ENCODE peak calls at places on chromosomes 11 and 22, in ten cellular contexts. W, Y, J, C, U, P, V, N, G and Q are unnamed samples.

GRCh38 chr11:71145988-71146824 is 106.2 kb downstream of the SHANK2 start:
- DNase-seq in W (no peak), Y (no peak), J (no peak), C (no peak), U (no peak), P (no peak), V (no peak), N (no peak), G (no peak), Q (no peak)

GRCh38 chr11:68213135-68213515 is at the start of gene KMT5B:
- DNase-seq in W (no peak), Y (peak), J (no peak), C (peak), U (peak), P (peak), V (peak), N (no peak), G (peak), Q (no peak)

GRCh38 chr11:118625036-118625690 is 17.7 kb downstream of the PHLDB1 start:
- DNase-seq in W (no peak), Y (peak), J (peak), C (no peak), U (no peak), P (no peak), V (no peak), N (no peak), G (no peak), Q (no peak)

GRCh38 chr11:73236879-73237278 is 18.8 kb downstream of the P2RY2 start:
- DNase-seq in W (peak), Y (peak), J (no peak), C (peak), U (no peak), P (peak), V (peak), N (peak), G (no peak), Q (peak)

GRCh38 chr22:33492210-33492651 is 428.0 kb downstream of the LARGE1 start:
- DNase-seq in W (no peak), Y (no peak), J (no peak), C (peak), U (peak), P (no peak), V (peak), N (no peak), G (no peak), Q (no peak)

GRCh38 chr11:70107756-70108155 is 29.6 kb downstream of the ANO1 start:
- DNase-seq in W (no peak), Y (no peak), J (no peak), C (no peak), U (no peak), P (no peak), V (no peak), N (no peak), G (no peak), Q (no peak)

GRCh38 chr22:42368379-42369249 is 63.6 kb downstream of the NFAM1 start:
- DNase-seq in W (no peak), Y (peak), J (no peak), C (no peak), U (peak), P (no peak), V (no peak), N (no peak), G (no peak), Q (no peak)

GRCh38 chr11:61375709-61376108 is 13.5 kb downstream of the TMEM138 start:
- DNase-seq in W (no peak), Y (no peak), J (no peak), C (no peak), U (no peak), P (no peak), V (no peak), N (no peak), G (no peak), Q (no peak)

GRCh38 chr11:106156290-106156937 is 79.0 kb downstream of the AASDHPPT start:
- DNase-seq in W (peak), Y (no peak), J (peak), C (peak), U (no peak), P (peak), V (peak), N (peak), G (no peak), Q (peak)

GRCh38 chr11:70158757-70159389 is 44.2 kb upstream of the FADD start:
- DNase-seq in W (no peak), Y (no peak), J (no peak), C (no peak), U (no peak), P (no peak), V (no peak), N (no peak), G (no peak), Q (no peak)

GRCh38 chr11:8638300-8638699 is 44.2 kb downstream of the TRIM66 start:
- DNase-seq in W (no peak), Y (no peak), J (no peak), C (no peak), U (no peak), P (peak), V (peak), N (no peak), G (no peak), Q (peak)

GRCh38 chr11:66467034-66467659 is 442 bp downstream of the PELI3 start:
- DNase-seq in W (peak), Y (peak), J (no peak), C (peak), U (peak), P (peak), V (peak), N (peak), G (no peak), Q (peak)

GRCh38 chr11:77374611-77375031 is 73.1 kb upstream of the GDPD4 start:
- DNase-seq in W (no peak), Y (no peak), J (peak), C (no peak), U (no peak), P (peak), V (no peak), N (no peak), G (no peak), Q (no peak)

GRCh38 chr11:76371170-76371569 is 9.8 kb downstream of the THAP12 start:
- DNase-seq in W (no peak), Y (no peak), J (peak), C (peak), U (no peak), P (peak), V (peak), N (peak), G (no peak), Q (peak)

GRCh38 chr11:112453601-112454577 is 193.2 kb upstream of the PLET1 start:
- DNase-seq in W (peak), Y (peak), J (peak), C (peak), U (peak), P (peak), V (peak), N (peak), G (no peak), Q (peak)

GRCh38 chr22:43384863-43385262 is 27.0 kb upstream of the MPPED1 start:
- DNase-seq in W (no peak), Y (no peak), J (no peak), C (no peak), U (no peak), P (no peak), V (no peak), N (no peak), G (no peak), Q (no peak)

GRCh38 chr11:133134561-133135173 is 397.6 kb downstream of the OPCML start:
- DNase-seq in W (peak), Y (peak), J (no peak), C (peak), U (peak), P (peak), V (peak), N (peak), G (peak), Q (peak)

GRCh38 chr11:119107538-119108150 is 500 bp downstream of the C2CD2L start:
- DNase-seq in W (peak), Y (no peak), J (no peak), C (no peak), U (no peak), P (peak), V (peak), N (no peak), G (no peak), Q (no peak)

GRCh38 chr11:92406472-92406871 is 181.9 kb downstream of the FAT3 start:
- DNase-seq in W (no peak), Y (no peak), J (no peak), C (no peak), U (no peak), P (no peak), V (no peak), N (no peak), G (no peak), Q (no peak)

GRCh38 chr22:41500303-41500702 is 31.4 kb downstream of the ACO2 start:
- DNase-seq in W (no peak), Y (peak), J (no peak), C (no peak), U (no peak), P (no peak), V (no peak), N (no peak), G (no peak), Q (no peak)

GRCh38 chr11:68669301-68670090 is 14.8 kb upstream of the GAL start:
- DNase-seq in W (no peak), Y (no peak), J (no peak), C (no peak), U (no peak), P (no peak), V (no peak), N (no peak), G (no peak), Q (no peak)

GRCh38 chr11:48207881-48208280 is 8.7 kb upstream of the OR4B1 start:
- DNase-seq in W (no peak), Y (no peak), J (no peak), C (no peak), U (no peak), P (no peak), V (no peak), N (no peak), G (no peak), Q (no peak)

GRCh38 chr11:133425245-133425644 is 107.1 kb downstream of the OPCML start:
- DNase-seq in W (no peak), Y (no peak), J (no peak), C (no peak), U (no peak), P (no peak), V (no peak), N (no peak), G (no peak), Q (no peak)

GRCh38 chr11:61353109-61354067 is 8.3 kb downstream of the CYB561A3 start:
- DNase-seq in W (no peak), Y (no peak), J (no peak), C (no peak), U (no peak), P (no peak), V (no peak), N (no peak), G (no peak), Q (no peak)

GRCh38 chr11:26028294-26028954 is 303.5 kb upstream of the ANO3 start:
- DNase-seq in W (no peak), Y (no peak), J (peak), C (no peak), U (no peak), P (peak), V (peak), N (no peak), G (no peak), Q (peak)

GRCh38 chr11:107151579-107151978 is 133.3 kb upstream of the GUCY1A2 start:
- DNase-seq in W (no peak), Y (no peak), J (no peak), C (no peak), U (no peak), P (no peak), V (no peak), N (no peak), G (no peak), Q (no peak)

GRCh38 chr11:36333468-36333867 is 37.4 kb downstream of the PRR5L start:
- DNase-seq in W (no peak), Y (no peak), J (no peak), C (no peak), U (no peak), P (peak), V (peak), N (no peak), G (no peak), Q (peak)